ENCODE peak calls at places on chromosome 19, in four cellular contexts. A is activated B cell treated with CpG ODN at 0.5 μM for 24 hours, O is osteocyte, J is NCI-H774. N is an unnamed sample.

GRCh38 chr19:10961763-10962536 is 1.1 kb downstream of the SMARCA4 start:
- DNase-seq in A (no peak), O (no peak), J (no peak), N (no peak)

GRCh38 chr19:3403489-3404323 is 37.3 kb downstream of the NFIC start:
- DNase-seq in A (no peak), O (peak; percentile 88), J (no peak), N (no peak)

GRCh38 chr19:49775742-49776370 is 9.1 kb downstream of the AP2A1 start:
- DNase-seq in A (no peak), O (no peak), J (no peak), N (no peak)

GRCh38 chr19:35153701-35154534 is 617 bp upstream of the FXYD5 start:
- DNase-seq in A (peak; percentile 68), O (no peak), J (no peak), N (no peak)

GRCh38 chr19:41988947-41989346 is 5.1 kb downstream of the ATP1A3 start:
- DNase-seq in A (no peak), O (no peak), J (no peak), N (no peak)

GRCh38 chr19:9498183-9498902 is at the start of gene ZNF560:
- DNase-seq in A (no peak), O (no peak), J (no peak), N (no peak)

GRCh38 chr19:1264801-1265610 is 4.1 kb upstream of the CIRBP start:
- DNase-seq in A (peak; percentile 66), O (no peak), J (no peak), N (no peak)

GRCh38 chr19:49570997-49571676 is 9.2 kb downstream of the NOSIP start:
- DNase-seq in A (no peak), O (no peak), J (no peak), N (no peak)

GRCh38 chr19:45523642-45524256 is 16.5 kb downstream of the VASP start:
- DNase-seq in A (peak; percentile 62), O (peak; percentile 91), J (peak; percentile 79), N (peak; percentile 56)

GRCh38 chr19:45442927-45443461 is 19.3 kb upstream of the ERCC1 start:
- DNase-seq in A (peak; percentile 60), O (no peak), J (no peak), N (no peak)

GRCh38 chr19:12777217-12778019 is 2.1 kb upstream of the HOOK2 start:
- DNase-seq in A (peak; percentile 85), O (peak; percentile 94), J (peak; percentile 63), N (no peak)

GRCh38 chr19:4051175-4052101 is 15.3 kb downstream of the ZBTB7A start:
- DNase-seq in A (no peak), O (no peak), J (no peak), N (no peak)

GRCh38 chr19:3821857-3822364 is 35.7 kb upstream of the MATK start:
- DNase-seq in A (peak; percentile 83), O (peak; percentile 86), J (peak; percentile 27), N (no peak)

GRCh38 chr19:18905058-18905456 is 9.1 kb upstream of the CERS1 start:
- DNase-seq in A (no peak), O (no peak), J (no peak), N (no peak)

GRCh38 chr19:18675779-18676178 is 7.7 kb upstream of the CRTC1 start:
- DNase-seq in A (no peak), O (no peak), J (no peak), N (no peak)

GRCh38 chr19:29945017-29945416 is 3.0 kb downstream of the URI1 start:
- DNase-seq in A (no peak), O (no peak), J (no peak), N (no peak)

GRCh38 chr19:16594681-16595091 is 22.5 kb upstream of the SLC35E1 start:
- DNase-seq in A (no peak), O (no peak), J (no peak), N (no peak)

GRCh38 chr19:10339380-10339960 is at the start of gene ICAM3:
- DNase-seq in A (peak; percentile 62), O (no peak), J (no peak), N (no peak)

GRCh38 chr19:43662487-43662886 is 7.5 kb downstream of the PLAUR start:
- DNase-seq in A (no peak), O (no peak), J (no peak), N (no peak)

GRCh38 chr19:23543351-23543750 is 143.7 kb downstream of the ZNF675 start:
- DNase-seq in A (no peak), O (no peak), J (no peak), N (no peak)

GRCh38 chr19:17778621-17779280 is 16.2 kb upstream of the B3GNT3 start:
- DNase-seq in A (no peak), O (no peak), J (peak; percentile 34), N (no peak)

GRCh38 chr19:11177592-11177991 is 19.8 kb downstream of the KANK2 start:
- DNase-seq in A (no peak), O (no peak), J (no peak), N (no peak)

GRCh38 chr19:9986787-9987281 is 23.5 kb downstream of the COL5A3 start:
- DNase-seq in A (no peak), O (no peak), J (no peak), N (no peak)

GRCh38 chr19:41521860-41522555 is 54.0 kb upstream of the CEACAM21 start:
- DNase-seq in A (peak; percentile 59), O (no peak), J (no peak), N (no peak)

GRCh38 chr19:51311388-51312257 is at the start of gene IGLON5:
- DNase-seq in A (no peak), O (no peak), J (no peak), N (no peak)

GRCh38 chr19:52942371-52943133 is 19.3 kb upstream of the ZNF888 start:
- DNase-seq in A (peak; percentile 98), O (peak; percentile 98), J (peak; percentile 81), N (no peak)

GRCh38 chr19:33408116-33408515 is 34.6 kb downstream of the CEBPG start:
- DNase-seq in A (no peak), O (no peak), J (no peak), N (no peak)

GRCh38 chr19:45163751-45164150 is 3.0 kb upstream of the NKPD1 start:
- DNase-seq in A (no peak), O (no peak), J (no peak), N (no peak)

GRCh38 chr19:18785179-18786124 is 5.7 kb downstream of the COMP start:
- DNase-seq in A (peak; percentile 40), O (no peak), J (peak; percentile 60), N (no peak)

GRCh38 chr19:41588497-41589209 is 12.7 kb downstream of the CEACAM21 start:
- DNase-seq in A (no peak), O (no peak), J (no peak), N (no peak)

GRCh38 chr19:55362174-55362989 is 678 bp downstream of the GARIN5B start:
- DNase-seq in A (no peak), O (no peak), J (no peak), N (no peak)

N was measured in Panc1.